ENCODE peak calls at places on chromosomes 7 and 10, in ten cellular contexts. H is T-helper 1 cell; P is T47D; U is CD8-positive, alpha-beta memory T cell; D is LoVo; T is lower lobe of right lung; X is astrocyte of the spinal cord; O is progenitor cell of endocrine pancreas; J is EL; A is kidney. Q is an unnamed sample.

GRCh38 chr7:105611856-105612775 is 30.8 kb upstream of the EFCAB10 start:
- DNase-seq in H (no peak), P (no peak), U (no peak), D (no peak), T (no peak), X (peak), O (no peak), J (no peak), A (no peak), Q (peak)

GRCh38 chr7:47622946-47623640 is 41.2 kb upstream of the TNS3 start:
- DNase-seq in H (no peak), P (no peak), U (no peak), D (no peak), T (no peak), X (peak), O (no peak), J (peak), A (no peak), Q (peak)

GRCh38 chr7:44705434-44705833 is 43.2 kb upstream of the ZMIZ2 start:
- DNase-seq in H (no peak), P (no peak), U (no peak), D (no peak), T (no peak), X (no peak), O (no peak), J (no peak), A (no peak), Q (no peak)

GRCh38 chr7:92436843-92437445 is 10.3 kb upstream of the GATAD1 start:
- DNase-seq in H (no peak), P (no peak), U (no peak), D (no peak), T (no peak), X (no peak), O (no peak), J (no peak), A (no peak), Q (no peak)

GRCh38 chr7:95718556-95719410 is 53.6 kb upstream of the DYNC1I1 start:
- DNase-seq in H (no peak), P (peak), U (no peak), D (peak), T (no peak), X (peak), O (no peak), J (peak), A (no peak), Q (peak)

GRCh38 chr10:30527623-30528426 is 93.8 kb downstream of the MAP3K8 start:
- DNase-seq in H (no peak), P (no peak), U (no peak), D (no peak), T (no peak), X (no peak), O (peak), J (no peak), A (no peak), Q (no peak)

GRCh38 chr7:154584352-154585252 is 418.3 kb downstream of the PAXIP1 start:
- DNase-seq in H (no peak), P (peak), U (no peak), D (no peak), T (no peak), X (no peak), O (no peak), J (no peak), A (no peak), Q (no peak)

GRCh38 chr10:21944727-21945386 is 58.7 kb downstream of the DNAJC1 start:
- DNase-seq in H (no peak), P (no peak), U (no peak), D (no peak), T (no peak), X (no peak), O (no peak), J (no peak), A (no peak), Q (peak)

GRCh38 chr10:106609466-106609865 is 555.0 kb downstream of the SORCS1 start:
- DNase-seq in H (no peak), P (no peak), U (no peak), D (no peak), T (no peak), X (no peak), O (no peak), J (peak), A (no peak), Q (no peak)

GRCh38 chr10:45464958-45465567 is 91.0 kb downstream of the ALOX5 start:
- DNase-seq in H (no peak), P (peak), U (peak), D (peak), T (peak), X (peak), O (peak), J (peak), A (peak), Q (peak)

GRCh38 chr7:94111009-94111408 is 106.9 kb upstream of the BET1 start:
- DNase-seq in H (no peak), P (no peak), U (no peak), D (no peak), T (no peak), X (no peak), O (no peak), J (no peak), A (no peak), Q (no peak)

GRCh38 chr7:142808802-142809583 is 38.2 kb downstream of the PRSS2 start:
- DNase-seq in H (peak), P (no peak), U (peak), D (no peak), T (peak), X (peak), O (no peak), J (peak), A (peak), Q (no peak)

GRCh38 chr7:83467493-83467892 is 181.4 kb downstream of the SEMA3E start:
- DNase-seq in H (no peak), P (no peak), U (no peak), D (no peak), T (no peak), X (no peak), O (no peak), J (no peak), A (no peak), Q (no peak)

GRCh38 chr7:142939226-142939910 is at the start of gene LLCFC1:
- DNase-seq in H (no peak), P (peak), U (no peak), D (no peak), T (no peak), X (no peak), O (no peak), J (no peak), A (no peak), Q (no peak)

GRCh38 chr7:1271656-1272055 is 39.0 kb downstream of the UNCX start:
- DNase-seq in H (no peak), P (no peak), U (no peak), D (no peak), T (peak), X (no peak), O (no peak), J (no peak), A (peak), Q (no peak)

GRCh38 chr10:119509909-119510451 is 32.5 kb downstream of the RGS10 start:
- DNase-seq in H (no peak), P (no peak), U (no peak), D (no peak), T (peak), X (no peak), O (no peak), J (no peak), A (no peak), Q (no peak)

GRCh38 chr7:25069900-25070443 is 55.1 kb downstream of the CYCS start:
- DNase-seq in H (no peak), P (peak), U (peak), D (peak), T (peak), X (peak), O (peak), J (peak), A (no peak), Q (peak)

GRCh38 chr10:123669901-123670300 is 3.7 kb downstream of the GPR26 start:
- DNase-seq in H (no peak), P (no peak), U (no peak), D (no peak), T (no peak), X (no peak), O (no peak), J (peak), A (no peak), Q (no peak)

GRCh38 chr7:102849079-102849478 is 63.7 kb upstream of the LRRC17 start:
- DNase-seq in H (no peak), P (no peak), U (no peak), D (no peak), T (no peak), X (no peak), O (no peak), J (no peak), A (no peak), Q (peak)

GRCh38 chr7:70710011-70710480 is 421.9 kb upstream of the GALNT17 start:
- DNase-seq in H (no peak), P (no peak), U (no peak), D (peak), T (no peak), X (peak), O (no peak), J (peak), A (no peak), Q (peak)

GRCh38 chr10:131693766-131694165 is 207.0 kb upstream of the PPP2R2D start:
- DNase-seq in H (no peak), P (no peak), U (no peak), D (no peak), T (no peak), X (no peak), O (no peak), J (no peak), A (no peak), Q (no peak)

GRCh38 chr7:12751764-12752163 is 64.3 kb downstream of the ARL4A start:
- DNase-seq in H (no peak), P (no peak), U (no peak), D (no peak), T (no peak), X (no peak), O (no peak), J (no peak), A (no peak), Q (no peak)

GRCh38 chr10:74991435-74991834 is 120.0 kb upstream of the SAMD8 start:
- DNase-seq in H (no peak), P (peak), U (no peak), D (peak), T (no peak), X (no peak), O (no peak), J (peak), A (no peak), Q (no peak)

GRCh38 chr7:30225863-30226361 is 58.5 kb upstream of the ZNRF2 start:
- DNase-seq in H (no peak), P (peak), U (no peak), D (peak), T (peak), X (peak), O (no peak), J (peak), A (peak), Q (peak)

GRCh38 chr10:35770817-35771355 is 128.8 kb upstream of the FZD8 start:
- DNase-seq in H (no peak), P (no peak), U (no peak), D (no peak), T (no peak), X (no peak), O (no peak), J (no peak), A (no peak), Q (no peak)

GRCh38 chr10:97508342-97508741 is 9.6 kb downstream of the UBTD1 start:
- DNase-seq in H (no peak), P (no peak), U (no peak), D (no peak), T (no peak), X (peak), O (no peak), J (peak), A (no peak), Q (peak)

GRCh38 chr10:61406282-61406681 is 46.9 kb downstream of the TMEM26 start:
- DNase-seq in H (no peak), P (no peak), U (no peak), D (no peak), T (no peak), X (no peak), O (no peak), J (no peak), A (no peak), Q (no peak)

GRCh38 chr7:135710417-135711138 is 17.4 kb downstream of the SLC13A4 start:
- DNase-seq in H (no peak), P (no peak), U (no peak), D (no peak), T (no peak), X (no peak), O (no peak), J (no peak), A (no peak), Q (no peak)

GRCh38 chr7:38855867-38856266 is 53.1 kb downstream of the VPS41 start:
- DNase-seq in H (no peak), P (no peak), U (no peak), D (no peak), T (no peak), X (no peak), O (no peak), J (no peak), A (no peak), Q (no peak)

GRCh38 chr7:14381306-14381705 is 391.8 kb upstream of the ETV1 start:
- DNase-seq in H (no peak), P (no peak), U (no peak), D (no peak), T (no peak), X (peak), O (no peak), J (no peak), A (no peak), Q (peak)

GRCh38 chr10:125024496-125025234 is 82.7 kb downstream of the ZRANB1 start:
- DNase-seq in H (no peak), P (peak), U (no peak), D (no peak), T (peak), X (no peak), O (no peak), J (no peak), A (no peak), Q (no peak)

GRCh38 chr7:105830405-105831218 is 45.8 kb downstream of the ATXN7L1 start:
- DNase-seq in H (no peak), P (no peak), U (no peak), D (peak), T (no peak), X (peak), O (no peak), J (peak), A (no peak), Q (peak)

GRCh38 chr7:157650131-157650631 is 313.4 kb downstream of the DNAJB6 start:
- DNase-seq in H (no peak), P (no peak), U (no peak), D (no peak), T (no peak), X (no peak), O (no peak), J (no peak), A (peak), Q (no peak)

Q was measured in fibroblast of the aortic adventitia.